ENCODE peak calls at places on chromosome 22, in six cellular contexts. M is myocyte, N is fibroblast of villous mesenchyme, J is H4, Q is Right ventricle myocardium superior, L is substantia nigra. I is an unnamed sample.

GRCh38 chr22:44394246-44395115 is 81.7 kb upstream of the SHISAL1 start:
- DNase-seq in Q (no peak), M (no peak), N (no peak), L (no peak), J (no peak), I (no peak)

GRCh38 chr22:42303304-42304020 is 33.0 kb upstream of the TCF20 start:
- DNase-seq in L (no peak), N (no peak), J (no peak), M (no peak), Q (no peak), I (no peak)

GRCh38 chr22:46762238-46763050 is at the start of gene TBC1D22A:
- DNase-seq in M (peak), Q (peak), J (peak), N (peak), L (peak), I (peak)

GRCh38 chr22:49954354-49954753 is 6.2 kb upstream of the PIM3 start:
- DNase-seq in J (no peak), L (no peak), N (no peak), Q (peak), M (peak), I (no peak)

GRCh38 chr22:50730941-50731661 is 6.9 kb upstream of the ACR start:
- DNase-seq in M (no peak), Q (peak), J (no peak), L (no peak), N (no peak), I (no peak)

GRCh38 chr22:20125201-20126174 is 6.1 kb upstream of the ZDHHC8 start:
- DNase-seq in J (no peak), N (no peak), L (no peak), Q (no peak), M (no peak), I (no peak)

GRCh38 chr22:44046485-44047141 is 22.5 kb downstream of the PARVB start:
- DNase-seq in N (no peak), J (no peak), L (no peak), Q (peak), M (no peak), I (no peak)

GRCh38 chr22:48188211-48188845 is 1425.9 kb downstream of the TBC1D22A start:
- DNase-seq in N (no peak), Q (no peak), L (no peak), J (peak), M (no peak), I (no peak)

GRCh38 chr22:38243007-38243775 is 29.6 kb downstream of the TMEM184B start:
- DNase-seq in Q (no peak), M (peak), N (peak), L (peak), J (peak), I (peak)

GRCh38 chr22:22395230-22395629 is 113.3 kb downstream of the ZNF280B start:
- DNase-seq in M (no peak), J (no peak), N (no peak), L (no peak), Q (no peak), I (no peak)

GRCh38 chr22:41524809-41525449 is 19.3 kb downstream of the POLR3H start:
- DNase-seq in Q (no peak), N (peak), M (no peak), J (no peak), L (no peak), I (peak)

GRCh38 chr22:19805821-19806212 is 45.2 kb downstream of the TBX1 start:
- DNase-seq in J (no peak), L (no peak), N (no peak), M (peak), Q (no peak), I (no peak)

GRCh38 chr22:49406047-49406650 is 421.5 kb downstream of the BRD1 start:
- DNase-seq in Q (no peak), J (no peak), L (no peak), M (no peak), N (no peak), I (no peak)

GRCh38 chr22:35314161-35314942 is 14.7 kb downstream of the TOM1 start:
- DNase-seq in J (no peak), Q (no peak), M (no peak), N (no peak), L (no peak), I (no peak)

GRCh38 chr22:46564084-46564714 is 26.8 kb upstream of the CELSR1 start:
- DNase-seq in M (peak), Q (peak), N (no peak), L (no peak), J (no peak), I (no peak)

GRCh38 chr22:25365491-25366261 is 146.2 kb downstream of the CRYBB2 start:
- DNase-seq in J (no peak), N (no peak), M (no peak), L (no peak), Q (peak), I (no peak)

GRCh38 chr22:43185860-43186261 is 1.1 kb downstream of the TTLL12 start:
- DNase-seq in M (peak), L (peak), Q (peak), N (peak), J (no peak), I (peak)

I was measured in iris pigment epithelial cell.